ENCODE peak calls at places on chromosomes 16 and 17, in six cellular contexts. One of them, this sample, is unnamed.

GRCh38 chr17:76274559-76274956 is 9.4 kb downstream of the UBALD2 start:
- DNase-seq in fibroblast of mammary gland: no peak
- DNase-seq in omental fat pad: no peak
- DNase-seq in GM06990: no peak
- DNase-seq in heart left ventricle: no peak
- DNase-seq in lower leg skin: no peak
- DNase-seq in this sample: no peak

GRCh38 chr16:80931985-80932720 is 74.5 kb downstream of the CMC2 start:
- DNase-seq in fibroblast of mammary gland: peak; percentile 61
- DNase-seq in omental fat pad: no peak
- DNase-seq in GM06990: peak; percentile 14
- DNase-seq in heart left ventricle: peak; percentile 58
- DNase-seq in lower leg skin: peak; percentile 88
- DNase-seq in this sample: peak; percentile 68

GRCh38 chr16:11639925-11640899 is 28.0 kb upstream of the SNN start:
- DNase-seq in fibroblast of mammary gland: peak; percentile 99
- DNase-seq in omental fat pad: peak; percentile 57
- DNase-seq in GM06990: no peak
- DNase-seq in heart left ventricle: peak; percentile 84
- DNase-seq in lower leg skin: peak; percentile 96
- DNase-seq in this sample: no peak

GRCh38 chr17:76585649-76586593 is at the start of gene ST6GALNAC2:
- DNase-seq in fibroblast of mammary gland: no peak
- DNase-seq in omental fat pad: no peak
- DNase-seq in GM06990: no peak
- DNase-seq in heart left ventricle: peak; percentile 55
- DNase-seq in lower leg skin: peak; percentile 89
- DNase-seq in this sample: no peak

GRCh38 chr17:58083491-58084316 is 485 bp downstream of the DYNLL2 start:
- DNase-seq in fibroblast of mammary gland: peak; percentile 44
- DNase-seq in omental fat pad: no peak
- DNase-seq in GM06990: peak; percentile 77
- DNase-seq in heart left ventricle: peak; percentile 72
- DNase-seq in lower leg skin: peak; percentile 91
- DNase-seq in this sample: peak; percentile 83

GRCh38 chr17:42097691-42098661 is at the start of gene ZNF385C:
- DNase-seq in fibroblast of mammary gland: no peak
- DNase-seq in omental fat pad: no peak
- DNase-seq in GM06990: no peak
- DNase-seq in heart left ventricle: no peak
- DNase-seq in lower leg skin: no peak
- DNase-seq in this sample: peak; percentile 71

GRCh38 chr16:77468831-77469230 is 34.0 kb upstream of the ADAMTS18 start:
- DNase-seq in fibroblast of mammary gland: no peak
- DNase-seq in omental fat pad: no peak
- DNase-seq in GM06990: no peak
- DNase-seq in heart left ventricle: no peak
- DNase-seq in lower leg skin: no peak
- DNase-seq in this sample: no peak

GRCh38 chr17:67995568-67996191 is 589 bp downstream of the C17orf58 start:
- DNase-seq in fibroblast of mammary gland: peak; percentile 14
- DNase-seq in omental fat pad: no peak
- DNase-seq in GM06990: no peak
- DNase-seq in heart left ventricle: peak; percentile 35
- DNase-seq in lower leg skin: peak; percentile 90
- DNase-seq in this sample: peak; percentile 51

GRCh38 chr17:385195-385835 is 32.7 kb upstream of the RPH3AL start:
- DNase-seq in fibroblast of mammary gland: no peak
- DNase-seq in omental fat pad: no peak
- DNase-seq in GM06990: no peak
- DNase-seq in heart left ventricle: peak; percentile 84
- DNase-seq in lower leg skin: peak; percentile 89
- DNase-seq in this sample: peak; percentile 49

GRCh38 chr17:17935321-17936271 is 36.6 kb downstream of the TOM1L2 start:
- DNase-seq in fibroblast of mammary gland: peak; percentile 92
- DNase-seq in omental fat pad: peak; percentile 42
- DNase-seq in GM06990: no peak
- DNase-seq in heart left ventricle: no peak
- DNase-seq in lower leg skin: peak; percentile 90
- DNase-seq in this sample: no peak

GRCh38 chr17:58351710-58352017 is 337 bp downstream of the SUPT4H1 start:
- DNase-seq in fibroblast of mammary gland: no peak
- DNase-seq in omental fat pad: no peak
- DNase-seq in GM06990: no peak
- DNase-seq in heart left ventricle: no peak
- DNase-seq in lower leg skin: no peak
- DNase-seq in this sample: no peak

GRCh38 chr16:16982614-16983013 is 488.1 kb downstream of the XYLT1 start:
- DNase-seq in fibroblast of mammary gland: no peak
- DNase-seq in omental fat pad: no peak
- DNase-seq in GM06990: no peak
- DNase-seq in heart left ventricle: no peak
- DNase-seq in lower leg skin: no peak
- DNase-seq in this sample: no peak

GRCh38 chr17:8924595-8924994 is 40.9 kb downstream of the PIK3R5 start:
- DNase-seq in fibroblast of mammary gland: no peak
- DNase-seq in omental fat pad: no peak
- DNase-seq in GM06990: peak; percentile 54
- DNase-seq in heart left ventricle: no peak
- DNase-seq in lower leg skin: no peak
- DNase-seq in this sample: peak; percentile 57

GRCh38 chr16:35733278-35733965 is 2274.0 kb downstream of the TP53TG3F start:
- DNase-seq in fibroblast of mammary gland: no peak
- DNase-seq in omental fat pad: no peak
- DNase-seq in GM06990: no peak
- DNase-seq in heart left ventricle: no peak
- DNase-seq in lower leg skin: no peak
- DNase-seq in this sample: no peak

GRCh38 chr17:82053556-82054263 is 2.0 kb downstream of the GPS1 start:
- DNase-seq in fibroblast of mammary gland: no peak
- DNase-seq in omental fat pad: no peak
- DNase-seq in GM06990: peak; percentile 5
- DNase-seq in heart left ventricle: no peak
- DNase-seq in lower leg skin: no peak
- DNase-seq in this sample: no peak

GRCh38 chr17:49577978-49578893 is 2.6 kb downstream of the NXPH3 start:
- DNase-seq in fibroblast of mammary gland: no peak
- DNase-seq in omental fat pad: no peak
- DNase-seq in GM06990: no peak
- DNase-seq in heart left ventricle: no peak
- DNase-seq in lower leg skin: no peak
- DNase-seq in this sample: peak; percentile 83

GRCh38 chr17:74785096-74785980 is 9.2 kb upstream of the NAT9 start:
- DNase-seq in fibroblast of mammary gland: no peak
- DNase-seq in omental fat pad: no peak
- DNase-seq in GM06990: no peak
- DNase-seq in heart left ventricle: no peak
- DNase-seq in lower leg skin: no peak
- DNase-seq in this sample: no peak

GRCh38 chr17:1275962-1276736 is 3.3 kb upstream of the TRARG1 start:
- DNase-seq in fibroblast of mammary gland: peak; percentile 30
- DNase-seq in omental fat pad: peak; percentile 70
- DNase-seq in GM06990: peak; percentile 46
- DNase-seq in heart left ventricle: peak; percentile 48
- DNase-seq in lower leg skin: peak; percentile 91
- DNase-seq in this sample: peak; percentile 84

GRCh38 chr16:84916850-84917249 is 94.5 kb downstream of the ZDHHC7 start:
- DNase-seq in fibroblast of mammary gland: no peak
- DNase-seq in omental fat pad: no peak
- DNase-seq in GM06990: no peak
- DNase-seq in heart left ventricle: no peak
- DNase-seq in lower leg skin: no peak
- DNase-seq in this sample: no peak

GRCh38 chr16:49639739-49640388 is 216.0 kb downstream of the ZNF423 start:
- DNase-seq in fibroblast of mammary gland: peak; percentile 62
- DNase-seq in omental fat pad: no peak
- DNase-seq in GM06990: no peak
- DNase-seq in heart left ventricle: peak; percentile 71
- DNase-seq in lower leg skin: no peak
- DNase-seq in this sample: no peak

GRCh38 chr17:39979865-39980401 is 674 bp upstream of the PSMD3 start:
- DNase-seq in fibroblast of mammary gland: peak; percentile 15
- DNase-seq in omental fat pad: no peak
- DNase-seq in GM06990: no peak
- DNase-seq in heart left ventricle: no peak
- DNase-seq in lower leg skin: no peak
- DNase-seq in this sample: no peak

GRCh38 chr16:77499373-77500285 is 64.8 kb upstream of the ADAMTS18 start:
- DNase-seq in fibroblast of mammary gland: peak; percentile 70
- DNase-seq in omental fat pad: no peak
- DNase-seq in GM06990: no peak
- DNase-seq in heart left ventricle: peak; percentile 16
- DNase-seq in lower leg skin: no peak
- DNase-seq in this sample: no peak

GRCh38 chr16:91484-91883 is 13.5 kb downstream of the MPG start:
- DNase-seq in fibroblast of mammary gland: peak; percentile 38
- DNase-seq in omental fat pad: no peak
- DNase-seq in GM06990: no peak
- DNase-seq in heart left ventricle: peak; percentile 70
- DNase-seq in lower leg skin: no peak
- DNase-seq in this sample: no peak

DNA sequence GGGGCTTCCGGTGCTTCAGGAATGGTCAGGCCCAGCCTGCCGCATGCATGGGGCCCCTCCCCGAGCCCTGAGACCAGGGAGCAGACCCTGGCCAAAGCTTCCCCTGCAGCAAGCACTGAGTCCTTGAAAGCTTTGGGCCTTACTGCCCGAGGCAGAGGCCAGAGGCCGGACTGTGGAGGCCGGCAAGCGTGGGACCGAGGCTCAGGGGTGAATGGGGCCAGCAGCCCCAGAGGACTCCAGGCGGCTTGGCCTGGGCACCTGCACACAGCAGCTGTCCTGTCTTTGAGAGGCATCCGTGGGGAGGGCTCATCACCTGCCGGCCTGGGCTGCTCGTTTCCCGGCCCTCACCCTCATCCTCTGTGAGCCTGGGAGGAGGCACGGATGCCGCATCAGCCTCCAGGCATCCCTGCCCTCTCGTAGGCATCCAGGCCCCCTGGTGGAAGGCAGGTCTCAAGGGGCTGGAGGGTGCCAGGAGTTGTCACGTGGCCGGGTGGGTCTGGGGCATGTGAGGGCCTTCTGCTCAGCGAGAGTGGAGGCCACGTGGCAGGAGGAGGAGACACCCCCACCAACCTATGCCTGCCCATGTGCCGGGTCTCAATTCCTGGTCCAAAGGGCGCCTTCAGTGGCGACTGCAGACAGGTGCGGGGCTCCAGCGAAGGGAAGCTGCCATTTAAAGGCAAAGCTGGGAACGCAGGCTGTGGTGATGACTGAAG is 31.4 kb downstream of the CACNA1H start:
- DNase-seq in fibroblast of mammary gland: no peak
- DNase-seq in omental fat pad: no peak
- DNase-seq in GM06990: no peak
- DNase-seq in heart left ventricle: no peak
- DNase-seq in lower leg skin: no peak
- DNase-seq in this sample: no peak
- TF ChIP-seq CTCF in fibroblast of mammary gland: no peak
- TF ChIP-seq CTCF in omental fat pad: no peak
- TF ChIP-seq CTCF in GM06990: no peak
- TF ChIP-seq CTCF in heart left ventricle: no peak
- TF ChIP-seq CTCF in lower leg skin: no peak
- TF ChIP-seq CTCF in this sample: no peak

DNA sequence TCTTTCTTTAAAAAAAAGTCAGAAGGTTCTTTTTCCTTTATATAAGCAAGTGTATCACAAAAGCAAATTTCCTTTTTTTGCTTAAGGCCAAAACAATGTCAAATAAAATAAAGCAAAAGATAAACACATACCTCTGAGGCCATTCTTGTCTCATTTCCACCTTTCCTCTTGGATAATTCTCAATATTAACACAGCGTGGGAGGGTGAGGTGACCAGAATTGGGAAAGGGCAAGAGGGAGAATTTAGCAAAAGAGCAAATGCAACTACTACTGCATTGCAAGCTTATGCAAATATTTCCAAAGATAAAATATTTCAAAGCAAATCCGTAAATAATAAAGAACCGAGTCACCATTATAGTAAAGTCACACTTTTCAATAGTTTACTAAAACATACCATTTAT is 153.4 kb upstream of the PSMD7 start:
- DNase-seq in fibroblast of mammary gland: no peak
- DNase-seq in omental fat pad: no peak
- DNase-seq in GM06990: no peak
- DNase-seq in heart left ventricle: no peak
- DNase-seq in lower leg skin: no peak
- DNase-seq in this sample: no peak
- TF ChIP-seq CTCF in fibroblast of mammary gland: no peak
- TF ChIP-seq CTCF in omental fat pad: no peak
- TF ChIP-seq CTCF in GM06990: no peak
- TF ChIP-seq CTCF in heart left ventricle: no peak
- TF ChIP-seq CTCF in lower leg skin: no peak
- TF ChIP-seq CTCF in this sample: no peak

GRCh38 chr16:23867566-23867965 is 31.8 kb downstream of the PRKCB start:
- DNase-seq in fibroblast of mammary gland: no peak
- DNase-seq in omental fat pad: no peak
- DNase-seq in GM06990: no peak
- DNase-seq in heart left ventricle: no peak
- DNase-seq in lower leg skin: no peak
- DNase-seq in this sample: no peak

GRCh38 chr16:23865853-23866252 is 30.1 kb downstream of the PRKCB start:
- DNase-seq in fibroblast of mammary gland: no peak
- DNase-seq in omental fat pad: no peak
- DNase-seq in GM06990: no peak
- DNase-seq in heart left ventricle: no peak
- DNase-seq in lower leg skin: no peak
- DNase-seq in this sample: no peak

GRCh38 chr16:23866628-23867027 is 30.8 kb downstream of the PRKCB start:
- DNase-seq in fibroblast of mammary gland: no peak
- DNase-seq in omental fat pad: no peak
- DNase-seq in GM06990: no peak
- DNase-seq in heart left ventricle: no peak
- DNase-seq in lower leg skin: no peak
- DNase-seq in this sample: no peak

GRCh38 chr16:23871924-23872323 is 36.1 kb downstream of the PRKCB start:
- DNase-seq in fibroblast of mammary gland: no peak
- DNase-seq in omental fat pad: no peak
- DNase-seq in GM06990: no peak
- DNase-seq in heart left ventricle: no peak
- DNase-seq in lower leg skin: no peak
- DNase-seq in this sample: no peak

DNA sequence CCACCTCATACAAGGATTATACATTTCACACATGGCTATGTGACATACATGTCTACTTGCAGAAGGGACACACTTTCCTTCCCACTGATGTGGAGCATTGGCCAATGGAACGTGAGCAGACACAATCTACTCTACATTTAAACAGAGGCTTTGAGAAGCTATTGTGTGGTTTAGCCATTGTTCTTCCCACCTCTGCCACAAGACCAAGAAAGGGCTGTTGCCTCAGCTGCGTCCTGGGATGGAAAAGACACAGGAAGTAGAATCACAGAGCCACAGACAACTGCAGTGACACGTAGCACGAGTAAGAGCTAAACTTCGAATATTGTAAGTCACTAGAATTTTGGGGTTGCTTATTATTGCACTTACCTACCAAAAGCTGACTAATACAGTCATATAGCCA is 33.3 kb downstream of the PRKCB start:
- DNase-seq in fibroblast of mammary gland: no peak
- DNase-seq in omental fat pad: no peak
- DNase-seq in GM06990: no peak
- DNase-seq in heart left ventricle: no peak
- DNase-seq in lower leg skin: no peak
- DNase-seq in this sample: no peak
- TF ChIP-seq CTCF in fibroblast of mammary gland: no peak
- TF ChIP-seq CTCF in omental fat pad: no peak
- TF ChIP-seq CTCF in GM06990: no peak
- TF ChIP-seq CTCF in heart left ventricle: no peak
- TF ChIP-seq CTCF in lower leg skin: no peak
- TF ChIP-seq CTCF in this sample: no peak

GRCh38 chr17:46813920-46814319 is 4.6 kb downstream of the WNT3 start:
- DNase-seq in fibroblast of mammary gland: no peak
- DNase-seq in omental fat pad: no peak
- DNase-seq in GM06990: no peak
- DNase-seq in heart left ventricle: no peak
- DNase-seq in lower leg skin: no peak
- DNase-seq in this sample: no peak
- TF ChIP-seq CTCF in fibroblast of mammary gland: no peak
- TF ChIP-seq CTCF in omental fat pad: no peak
- TF ChIP-seq CTCF in GM06990: no peak
- TF ChIP-seq CTCF in heart left ventricle: no peak
- TF ChIP-seq CTCF in lower leg skin: no peak
- TF ChIP-seq CTCF in this sample: no peak

This sample was measured in GM13977.